ENCODE peak calls at places on chromosomes 5 and 9, in five cellular contexts. X is stimulated activated CD4-positive, alpha-beta T cell treated with anti-CD3 and anti-CD28 coated beads, Interleukin-4, amount 100 ng/mL, for 48 hours; K is hypothalamus; L is right cardiac atrium; H is mammary epithelial cell. M is an unnamed sample.

GRCh38 chr5:7392401-7393024 is 3.4 kb upstream of the ADCY2 start:
- DNase-seq in X (no peak), K (peak; percentile 40), L (no peak), H (no peak), M (no peak)

GRCh38 chr5:80711938-80712337 is 57.2 kb upstream of the DHFR start:
- DNase-seq in X (no peak), K (no peak), L (no peak), H (peak; percentile 10), M (no peak)

GRCh38 chr9:87346061-87346665 is 151.5 kb upstream of the DAPK1 start:
- DNase-seq in X (no peak), K (no peak), L (no peak), H (no peak), M (no peak)

GRCh38 chr5:20105915-20106314 is 117.9 kb upstream of the CDH18 start:
- DNase-seq in X (no peak), K (no peak), L (no peak), H (no peak), M (no peak)

GRCh38 chr9:70049672-70050271 is 6.1 kb downstream of the MAMDC2 start:
- DNase-seq in X (no peak), K (peak; percentile 6), L (peak; percentile 90), H (no peak), M (no peak)

GRCh38 chr9:83560169-83560826 is 22.1 kb upstream of the FRMD3 start:
- DNase-seq in X (no peak), K (no peak), L (peak; percentile 65), H (no peak), M (no peak)

GRCh38 chr9:115673599-115673998 is 480.0 kb upstream of the PAPPA start:
- DNase-seq in X (no peak), K (no peak), L (no peak), H (no peak), M (no peak)

GRCh38 chr5:172901012-172901780 is 58.0 kb upstream of the RPL26L1 start:
- DNase-seq in X (no peak), K (no peak), L (peak; percentile 88), H (no peak), M (no peak)

GRCh38 chr5:133967715-133968056 is 739 bp downstream of the C5orf15 start:
- DNase-seq in X (no peak), K (peak; percentile 45), L (peak; percentile 63), H (peak; percentile 57), M (no peak)

GRCh38 chr5:181217805-181218065 is 5.3 kb upstream of the TRIM41 start:
- DNase-seq in X (no peak), K (no peak), L (peak; percentile 57), H (no peak), M (no peak)

GRCh38 chr9:89505795-89506385 is 8.0 kb upstream of the SEMA4D start:
- DNase-seq in X (no peak), K (no peak), L (no peak), H (no peak), M (no peak)

GRCh38 chr5:156004754-156005153 is 322.2 kb upstream of the SGCD start:
- DNase-seq in X (no peak), K (no peak), L (no peak), H (no peak), M (no peak)

GRCh38 chr5:141507387-141508091 is 18.7 kb downstream of the PCDHGC5 start:
- DNase-seq in X (no peak), K (no peak), L (peak; percentile 77), H (peak; percentile 46), M (peak; percentile 74)

GRCh38 chr5:123087173-123088030 is 1.6 kb upstream of the PRDM6 start:
- DNase-seq in X (no peak), K (no peak), L (no peak), H (no peak), M (no peak)

GRCh38 chr5:55665065-55665464 is 47.1 kb downstream of the SLC38A9 start:
- DNase-seq in X (no peak), K (no peak), L (peak; percentile 63), H (no peak), M (no peak)

GRCh38 chr5:151023047-151023615 is 2.7 kb downstream of the GPX3 start:
- DNase-seq in X (no peak), K (no peak), L (peak; percentile 86), H (no peak), M (no peak)

GRCh38 chr9:128556915-128557634 is 4.7 kb downstream of the SPTAN1 start:
- DNase-seq in X (no peak), K (no peak), L (no peak), H (peak; percentile 10), M (no peak)

GRCh38 chr5:112276996-112277395 is 142.1 kb downstream of the EPB41L4A start:
- DNase-seq in X (no peak), K (no peak), L (no peak), H (no peak), M (no peak)

GRCh38 chr5:111805071-111805470 is 48.1 kb upstream of the NREP start:
- DNase-seq in X (no peak), K (no peak), L (no peak), H (no peak), M (no peak)

GRCh38 chr5:131417240-131417869 is 153.5 kb downstream of the CDC42SE2 start:
- DNase-seq in X (peak; percentile 84), K (peak; percentile 35), L (peak; percentile 82), H (peak; percentile 46), M (no peak)

GRCh38 chr5:64632251-64632650 is 58.1 kb upstream of the SHISAL2B start:
- DNase-seq in X (no peak), K (no peak), L (no peak), H (no peak), M (no peak)

GRCh38 chr9:131747352-131747751 is 7.5 kb upstream of the RAPGEF1 start:
- DNase-seq in X (no peak), K (no peak), L (peak; percentile 19), H (peak; percentile 42), M (no peak)

GRCh38 chr5:108124591-108124990 is 257.3 kb downstream of the FBXL17 start:
- DNase-seq in X (no peak), K (no peak), L (no peak), H (no peak), M (no peak)

GRCh38 chr9:95021166-95021886 is 294.8 kb downstream of the AOPEP start:
- DNase-seq in X (no peak), K (no peak), L (no peak), H (peak; percentile 70), M (no peak)

GRCh38 chr5:129460951-129461815 is 1.1 kb downstream of the ADAMTS19 start:
- DNase-seq in X (no peak), K (peak; percentile 38), L (peak; percentile 76), H (peak; percentile 1), M (peak; percentile 31)

GRCh38 chr5:174706997-174707548 is 17.3 kb upstream of the MSX2 start:
- DNase-seq in X (no peak), K (no peak), L (no peak), H (no peak), M (no peak)

GRCh38 chr9:120891255-120891954 is 14.4 kb upstream of the PHF19 start:
- DNase-seq in X (no peak), K (no peak), L (no peak), H (no peak), M (no peak)

GRCh38 chr5:65861830-65862241 is 64.5 kb upstream of the ERBIN start:
- DNase-seq in X (no peak), K (no peak), L (no peak), H (peak; percentile 93), M (no peak)

GRCh38 chr9:90898229-90898628 is 96.6 kb downstream of the SYK start:
- DNase-seq in X (no peak), K (no peak), L (no peak), H (no peak), M (no peak)